ENCODE peak calls at places on chromosomes 1 and 21, in five cellular contexts. E is pancreas, G is heart right ventricle, Z is heart left ventricle, X is MM.1S. S is an unnamed sample.

GRCh38 chr1:15523922-15524282 is at the start of gene CASP9:
- DNase-seq in Z (no peak), X (peak), G (no peak), E (no peak), S (no peak)

GRCh38 chr1:39590546-39590945 is 14.0 kb upstream of the PABPC4 start:
- DNase-seq in G (no peak), X (peak), Z (no peak), E (no peak), S (no peak)

GRCh38 chr1:109620396-109620817 is 770 bp downstream of the AMPD2 start:
- DNase-seq in E (peak), G (peak), X (no peak), Z (no peak), S (no peak)

GRCh38 chr1:188846468-188846867 is 1631.2 kb downstream of the BRINP3 start:
- DNase-seq in X (no peak), Z (no peak), G (no peak), E (no peak), S (no peak)

GRCh38 chr1:98839840-98840239 is 164.8 kb downstream of the PLPPR5 start:
- DNase-seq in Z (no peak), E (no peak), X (no peak), G (no peak), S (no peak)

GRCh38 chr1:99173282-99173681 is 91.0 kb upstream of the PLPPR4 start:
- DNase-seq in X (no peak), E (no peak), G (no peak), Z (no peak), S (no peak)

GRCh38 chr1:158521666-158522058 is 32.5 kb downstream of the OR6Y1 start:
- DNase-seq in X (no peak), E (no peak), Z (no peak), G (no peak), S (no peak)

GRCh38 chr1:239432255-239432654 is 45.9 kb downstream of the CHRM3 start:
- DNase-seq in X (no peak), G (no peak), E (no peak), Z (no peak), S (no peak)

GRCh38 chr1:30378991-30379581 is 344.3 kb downstream of the MATN1 start:
- DNase-seq in X (no peak), Z (no peak), G (no peak), E (no peak), S (no peak)

GRCh38 chr1:66571789-66572188 is 37.8 kb downstream of the SGIP1 start:
- DNase-seq in X (no peak), E (no peak), Z (no peak), G (no peak), S (no peak)

GRCh38 chr21:43859747-43860214 is 5.2 kb upstream of the AGPAT3 start:
- DNase-seq in E (no peak), G (no peak), Z (peak), X (no peak), S (no peak)

GRCh38 chr1:152022521-152022920 is 14.3 kb downstream of the S100A11 start:
- DNase-seq in Z (no peak), E (no peak), X (no peak), G (no peak), S (no peak)

GRCh38 chr21:45326834-45327457 is 39.3 kb upstream of the POFUT2 start:
- DNase-seq in G (no peak), E (no peak), Z (peak), X (no peak), S (no peak)

GRCh38 chr1:154627247-154628121 is 19.5 kb upstream of the ADAR start:
- DNase-seq in X (peak), E (peak), Z (peak), G (peak), S (peak)

GRCh38 chr1:53736290-53736689 is 2.7 kb downstream of the GLIS1 start:
- DNase-seq in E (no peak), G (no peak), X (no peak), Z (no peak), S (no peak)

GRCh38 chr1:200907611-200908097 is 13.0 kb downstream of the INAVA start:
- DNase-seq in Z (no peak), X (no peak), G (no peak), E (no peak), S (no peak)

GRCh38 chr1:32622205-32622604 is 28.1 kb downstream of the ZBTB8OS start:
- DNase-seq in X (no peak), Z (no peak), G (no peak), E (no peak), S (no peak)

GRCh38 chr1:147579532-147580199 is 38.4 kb downstream of the BCL9 start:
- DNase-seq in E (no peak), G (no peak), Z (no peak), X (no peak), S (no peak)

GRCh38 chr1:160522622-160523345 is at the start of gene SLAMF6:
- DNase-seq in X (peak), Z (no peak), G (no peak), E (no peak), S (no peak)

GRCh38 chr1:94713472-94714141 is 106.5 kb upstream of the SLC44A3 start:
- DNase-seq in E (no peak), G (peak), X (no peak), Z (peak), S (no peak)

GRCh38 chr1:109823543-109824348 is 60.0 kb upstream of the EPS8L3 start:
- DNase-seq in G (no peak), X (no peak), Z (peak), E (no peak), S (no peak)

GRCh38 chr1:166915941-166916340 is 39.9 kb upstream of the TADA1 start:
- DNase-seq in E (no peak), Z (no peak), X (no peak), G (no peak), S (no peak)

GRCh38 chr1:13699510-13699909 is 478 bp upstream of the PRDM2 start:
- DNase-seq in E (no peak), Z (no peak), X (no peak), G (no peak), S (no peak)

GRCh38 chr1:89725676-89726075 is 92.8 kb downstream of the LRRC8C start:
- DNase-seq in Z (no peak), G (no peak), E (no peak), X (no peak), S (no peak)

GRCh38 chr1:225468270-225469020 is 40.6 kb upstream of the LBR start:
- DNase-seq in X (no peak), Z (no peak), G (no peak), E (no peak), S (no peak)
- H3K27ac ChIP-seq in X (peak), Z (no peak), G (peak), E (no peak), S (no peak)

GRCh38 chr1:229986737-229987364 is 80.2 kb upstream of the GALNT2 start:
- DNase-seq in Z (no peak), X (no peak), G (no peak), E (no peak), S (no peak)
- H3K27ac ChIP-seq in Z (no peak), X (no peak), G (no peak), E (no peak), S (no peak)

DNA sequence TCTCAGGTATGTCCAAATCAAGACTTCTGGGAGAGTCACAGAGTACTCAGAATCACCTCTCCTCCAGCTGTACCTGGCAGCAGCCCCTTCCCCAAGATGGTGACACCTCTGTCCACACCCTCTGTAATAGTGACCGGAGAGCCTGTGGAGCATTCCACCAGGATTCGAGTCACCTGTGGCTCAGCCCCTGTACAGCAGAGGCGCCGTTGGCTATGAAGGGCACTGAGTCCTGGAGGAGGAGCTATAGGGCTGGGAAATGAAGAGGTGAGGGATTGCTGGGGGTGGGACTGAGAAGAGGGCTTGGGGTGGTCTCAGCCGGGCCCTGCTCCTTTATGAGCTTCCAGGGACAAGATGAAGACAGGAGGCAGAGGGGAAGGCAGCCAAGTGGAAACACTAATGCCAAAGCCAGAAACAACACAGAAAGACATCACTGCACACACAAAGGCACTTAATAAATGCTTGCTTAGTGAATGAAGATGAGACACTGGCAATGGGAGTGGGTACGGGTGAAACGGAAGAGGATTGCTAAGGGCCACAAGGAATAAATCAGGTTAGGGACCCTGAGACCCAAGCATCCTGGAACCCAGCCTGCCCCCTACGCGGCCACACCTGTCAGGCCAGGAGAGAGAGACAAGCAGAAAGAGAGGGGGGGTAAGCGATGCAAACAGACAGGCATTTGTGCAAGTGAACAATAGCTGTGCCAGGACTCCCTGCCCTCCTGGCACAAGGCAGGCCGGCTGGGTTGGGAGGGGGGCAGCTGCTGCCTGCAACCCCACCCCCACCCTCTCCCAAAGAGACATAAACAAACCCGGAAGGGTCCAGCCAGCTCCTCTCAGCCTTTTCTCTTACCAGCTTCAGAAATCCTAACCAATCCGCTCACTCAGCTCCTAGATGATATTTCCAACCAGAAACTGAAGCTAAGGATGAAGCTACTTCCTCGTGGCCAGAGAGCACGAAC is 3.9 kb downstream of the ARHGEF2 start:
- DNase-seq in G (no peak), X (no peak), E (no peak), Z (no peak), S (peak)
- H3K27ac ChIP-seq in G (peak), X (peak), E (no peak), Z (peak), S (peak)

GRCh38 chr1:40712997-40713396 is 21.5 kb downstream of the NFYC start:
- DNase-seq in X (no peak), E (no peak), Z (no peak), G (peak), S (no peak)
- H3K27ac ChIP-seq in X (no peak), E (no peak), Z (no peak), G (peak), S (no peak)

GRCh38 chr1:220267630-220268029 is 4.6 kb downstream of the RAB3GAP2 start:
- DNase-seq in E (no peak), G (no peak), X (no peak), Z (no peak), S (no peak)
- H3K27ac ChIP-seq in E (no peak), G (no peak), X (no peak), Z (no peak), S (no peak)

GRCh38 chr1:149849246-149849946 is 50.0 kb upstream of the BOLA1 start:
- DNase-seq in E (no peak), Z (no peak), X (peak), G (peak), S (no peak)
- H3K27ac ChIP-seq in E (peak), Z (no peak), X (peak), G (no peak), S (peak)